ENCODE peak calls at places on chromosomes 3 and 15, in six cellular contexts. S, F, B, J, L and U are unnamed samples.

GRCh38 chr15:36332301-36332700 is 247.1 kb upstream of the CDIN1 start:
- DNase-seq in S (no peak), F (no peak), B (no peak), J (peak; percentile 30), L (no peak), U (no peak)

GRCh38 chr3:130857336-130858026 is 36.4 kb upstream of the ATP2C1 start:
- DNase-seq in S (no peak), F (no peak), B (no peak), J (no peak), L (no peak), U (no peak)

GRCh38 chr3:186722457-186722856 is 5.3 kb downstream of the KNG1 start:
- DNase-seq in S (no peak), F (no peak), B (no peak), J (no peak), L (no peak), U (no peak)

GRCh38 chr15:87416591-87417257 is 839.8 kb downstream of the NTRK3 start:
- DNase-seq in S (no peak), F (no peak), B (no peak), J (no peak), L (no peak), U (no peak)

GRCh38 chr3:85801955-85802354 is 843.2 kb downstream of the CADM2 start:
- DNase-seq in S (no peak), F (no peak), B (no peak), J (peak; percentile 47), L (no peak), U (no peak)

GRCh38 chr3:73540969-73541740 is 83.6 kb downstream of the PDZRN3 start:
- DNase-seq in S (no peak), F (no peak), B (no peak), J (peak; percentile 39), L (no peak), U (no peak)

GRCh38 chr15:60569596-60569995 is 90.7 kb upstream of the ICE2 start:
- DNase-seq in S (no peak), F (no peak), B (no peak), J (no peak), L (no peak), U (no peak)

GRCh38 chr3:166340604-166341003 is 503.4 kb upstream of the BCHE start:
- DNase-seq in S (no peak), F (no peak), B (no peak), J (no peak), L (no peak), U (no peak)

GRCh38 chr3:132605374-132605792 is 8.3 kb downstream of the ACKR4 start:
- DNase-seq in S (no peak), F (no peak), B (no peak), J (peak; percentile 50), L (no peak), U (no peak)